ENCODE peak calls at places on chromosomes 1 and 21, in ten cellular contexts. One of them, this sample, is unnamed.
A peak's percentile ranks its signal among the peaks of the same experiment; 100 is the strongest.

GRCh38 chr1:246142320-246142893 is 364.7 kb downstream of the SMYD3 start:
- DNase-seq in tibial artery: no peak
- DNase-seq in foreskin fibroblast: peak; percentile 90
- DNase-seq in glomerular endothelial cell: no peak
- DNase-seq in esophagus squamous epithelium: no peak
- DNase-seq in activated naive CD8-positive, alpha-beta T cell treated with anti-CD3 and anti-CD28 coated beads for 36 hours: no peak
- DNase-seq in GM13976: no peak
- DNase-seq in NCI-H748 treated with DMSO at 0.1 percent for 48 hours: no peak
- DNase-seq in activated T-helper 9 cell treated with anti-CD3 and anti-CD28 coated beads, Interleukin-2, amount 50 U/mL, for 16 hours: no peak
- DNase-seq in ACHN: peak; percentile 97
- DNase-seq in this sample: no peak

GRCh38 chr1:39648496-39648895 is 9.1 kb upstream of the HEYL start:
- DNase-seq in tibial artery: no peak
- DNase-seq in foreskin fibroblast: no peak
- DNase-seq in glomerular endothelial cell: no peak
- DNase-seq in esophagus squamous epithelium: no peak
- DNase-seq in activated naive CD8-positive, alpha-beta T cell treated with anti-CD3 and anti-CD28 coated beads for 36 hours: no peak
- DNase-seq in GM13976: no peak
- DNase-seq in NCI-H748 treated with DMSO at 0.1 percent for 48 hours: no peak
- DNase-seq in activated T-helper 9 cell treated with anti-CD3 and anti-CD28 coated beads, Interleukin-2, amount 50 U/mL, for 16 hours: no peak
- DNase-seq in ACHN: no peak
- DNase-seq in this sample: no peak

GRCh38 chr1:117059334-117059677 is 820 bp upstream of the TTF2 start:
- DNase-seq in tibial artery: peak; percentile 66
- DNase-seq in foreskin fibroblast: no peak
- DNase-seq in glomerular endothelial cell: no peak
- DNase-seq in esophagus squamous epithelium: no peak
- DNase-seq in activated naive CD8-positive, alpha-beta T cell treated with anti-CD3 and anti-CD28 coated beads for 36 hours: peak; percentile 79
- DNase-seq in GM13976: peak; percentile 60
- DNase-seq in NCI-H748 treated with DMSO at 0.1 percent for 48 hours: peak; percentile 73
- DNase-seq in activated T-helper 9 cell treated with anti-CD3 and anti-CD28 coated beads, Interleukin-2, amount 50 U/mL, for 16 hours: peak; percentile 55
- DNase-seq in ACHN: peak; percentile 51
- DNase-seq in this sample: peak; percentile 89

GRCh38 chr1:24149854-24150227 is 6.9 kb upstream of the IL22RA1 start:
- DNase-seq in tibial artery: no peak
- DNase-seq in foreskin fibroblast: no peak
- DNase-seq in glomerular endothelial cell: no peak
- DNase-seq in esophagus squamous epithelium: no peak
- DNase-seq in activated naive CD8-positive, alpha-beta T cell treated with anti-CD3 and anti-CD28 coated beads for 36 hours: peak; percentile 14
- DNase-seq in GM13976: no peak
- DNase-seq in NCI-H748 treated with DMSO at 0.1 percent for 48 hours: no peak
- DNase-seq in activated T-helper 9 cell treated with anti-CD3 and anti-CD28 coated beads, Interleukin-2, amount 50 U/mL, for 16 hours: peak; percentile 17
- DNase-seq in ACHN: peak; percentile 57
- DNase-seq in this sample: peak; percentile 24

GRCh38 chr1:228471762-228472398 is 15.3 kb upstream of the RNF187 start:
- DNase-seq in tibial artery: no peak
- DNase-seq in foreskin fibroblast: no peak
- DNase-seq in glomerular endothelial cell: no peak
- DNase-seq in esophagus squamous epithelium: no peak
- DNase-seq in activated naive CD8-positive, alpha-beta T cell treated with anti-CD3 and anti-CD28 coated beads for 36 hours: no peak
- DNase-seq in GM13976: peak; percentile 70
- DNase-seq in NCI-H748 treated with DMSO at 0.1 percent for 48 hours: peak; percentile 3
- DNase-seq in activated T-helper 9 cell treated with anti-CD3 and anti-CD28 coated beads, Interleukin-2, amount 50 U/mL, for 16 hours: no peak
- DNase-seq in ACHN: peak; percentile 70
- DNase-seq in this sample: peak; percentile 64

GRCh38 chr1:114122891-114123621 is 30.6 kb downstream of the SYT6 start:
- DNase-seq in tibial artery: no peak
- DNase-seq in foreskin fibroblast: peak; percentile 36
- DNase-seq in glomerular endothelial cell: no peak
- DNase-seq in esophagus squamous epithelium: no peak
- DNase-seq in activated naive CD8-positive, alpha-beta T cell treated with anti-CD3 and anti-CD28 coated beads for 36 hours: no peak
- DNase-seq in GM13976: no peak
- DNase-seq in NCI-H748 treated with DMSO at 0.1 percent for 48 hours: no peak
- DNase-seq in activated T-helper 9 cell treated with anti-CD3 and anti-CD28 coated beads, Interleukin-2, amount 50 U/mL, for 16 hours: no peak
- DNase-seq in ACHN: no peak
- DNase-seq in this sample: no peak

GRCh38 chr1:27513958-27514357 is 24.0 kb upstream of the WASF2 start:
- DNase-seq in tibial artery: no peak
- DNase-seq in foreskin fibroblast: no peak
- DNase-seq in glomerular endothelial cell: no peak
- DNase-seq in esophagus squamous epithelium: no peak
- DNase-seq in activated naive CD8-positive, alpha-beta T cell treated with anti-CD3 and anti-CD28 coated beads for 36 hours: no peak
- DNase-seq in GM13976: no peak
- DNase-seq in NCI-H748 treated with DMSO at 0.1 percent for 48 hours: no peak
- DNase-seq in activated T-helper 9 cell treated with anti-CD3 and anti-CD28 coated beads, Interleukin-2, amount 50 U/mL, for 16 hours: no peak
- DNase-seq in ACHN: no peak
- DNase-seq in this sample: no peak

GRCh38 chr21:46562472-46562871 is 42.4 kb downstream of the S100B start:
- DNase-seq in tibial artery: no peak
- DNase-seq in foreskin fibroblast: no peak
- DNase-seq in glomerular endothelial cell: no peak
- DNase-seq in esophagus squamous epithelium: no peak
- DNase-seq in activated naive CD8-positive, alpha-beta T cell treated with anti-CD3 and anti-CD28 coated beads for 36 hours: no peak
- DNase-seq in GM13976: no peak
- DNase-seq in NCI-H748 treated with DMSO at 0.1 percent for 48 hours: no peak
- DNase-seq in activated T-helper 9 cell treated with anti-CD3 and anti-CD28 coated beads, Interleukin-2, amount 50 U/mL, for 16 hours: no peak
- DNase-seq in ACHN: no peak
- DNase-seq in this sample: peak; percentile 19

GRCh38 chr1:71364236-71364635 is 283.4 kb upstream of the ZRANB2 start:
- DNase-seq in tibial artery: no peak
- DNase-seq in foreskin fibroblast: peak; percentile 4
- DNase-seq in glomerular endothelial cell: no peak
- DNase-seq in esophagus squamous epithelium: no peak
- DNase-seq in activated naive CD8-positive, alpha-beta T cell treated with anti-CD3 and anti-CD28 coated beads for 36 hours: no peak
- DNase-seq in GM13976: no peak
- DNase-seq in NCI-H748 treated with DMSO at 0.1 percent for 48 hours: no peak
- DNase-seq in activated T-helper 9 cell treated with anti-CD3 and anti-CD28 coated beads, Interleukin-2, amount 50 U/mL, for 16 hours: no peak
- DNase-seq in ACHN: no peak
- DNase-seq in this sample: no peak

GRCh38 chr1:212587304-212588136 is 21.0 kb upstream of the ATF3 start:
- DNase-seq in tibial artery: no peak
- DNase-seq in foreskin fibroblast: no peak
- DNase-seq in glomerular endothelial cell: no peak
- DNase-seq in esophagus squamous epithelium: no peak
- DNase-seq in activated naive CD8-positive, alpha-beta T cell treated with anti-CD3 and anti-CD28 coated beads for 36 hours: no peak
- DNase-seq in GM13976: no peak
- DNase-seq in NCI-H748 treated with DMSO at 0.1 percent for 48 hours: no peak
- DNase-seq in activated T-helper 9 cell treated with anti-CD3 and anti-CD28 coated beads, Interleukin-2, amount 50 U/mL, for 16 hours: no peak
- DNase-seq in ACHN: no peak
- DNase-seq in this sample: no peak

GRCh38 chr1:161420763-161421455 is 53.2 kb upstream of the CFAP126 start:
- DNase-seq in tibial artery: no peak
- DNase-seq in foreskin fibroblast: no peak
- DNase-seq in glomerular endothelial cell: no peak
- DNase-seq in esophagus squamous epithelium: no peak
- DNase-seq in activated naive CD8-positive, alpha-beta T cell treated with anti-CD3 and anti-CD28 coated beads for 36 hours: no peak
- DNase-seq in GM13976: no peak
- DNase-seq in NCI-H748 treated with DMSO at 0.1 percent for 48 hours: peak; percentile 9
- DNase-seq in activated T-helper 9 cell treated with anti-CD3 and anti-CD28 coated beads, Interleukin-2, amount 50 U/mL, for 16 hours: no peak
- DNase-seq in ACHN: no peak
- DNase-seq in this sample: no peak

GRCh38 chr21:27812279-27812678 is 845.4 kb upstream of the ADAMTS5 start:
- DNase-seq in tibial artery: no peak
- DNase-seq in foreskin fibroblast: peak; percentile 46
- DNase-seq in glomerular endothelial cell: no peak
- DNase-seq in esophagus squamous epithelium: no peak
- DNase-seq in activated naive CD8-positive, alpha-beta T cell treated with anti-CD3 and anti-CD28 coated beads for 36 hours: no peak
- DNase-seq in GM13976: no peak
- DNase-seq in NCI-H748 treated with DMSO at 0.1 percent for 48 hours: no peak
- DNase-seq in activated T-helper 9 cell treated with anti-CD3 and anti-CD28 coated beads, Interleukin-2, amount 50 U/mL, for 16 hours: no peak
- DNase-seq in ACHN: no peak
- DNase-seq in this sample: no peak

GRCh38 chr1:143497374-143497747 is 474.4 kb downstream of the FAM72C start:
- DNase-seq in tibial artery: no peak
- DNase-seq in foreskin fibroblast: no peak
- DNase-seq in glomerular endothelial cell: no peak
- DNase-seq in esophagus squamous epithelium: no peak
- DNase-seq in activated naive CD8-positive, alpha-beta T cell treated with anti-CD3 and anti-CD28 coated beads for 36 hours: no peak
- DNase-seq in GM13976: no peak
- DNase-seq in NCI-H748 treated with DMSO at 0.1 percent for 48 hours: no peak
- DNase-seq in activated T-helper 9 cell treated with anti-CD3 and anti-CD28 coated beads, Interleukin-2, amount 50 U/mL, for 16 hours: no peak
- DNase-seq in ACHN: no peak
- DNase-seq in this sample: no peak

GRCh38 chr1:117433943-117434342 is 66.7 kb downstream of the MAN1A2 start:
- DNase-seq in tibial artery: no peak
- DNase-seq in foreskin fibroblast: no peak
- DNase-seq in glomerular endothelial cell: no peak
- DNase-seq in esophagus squamous epithelium: no peak
- DNase-seq in activated naive CD8-positive, alpha-beta T cell treated with anti-CD3 and anti-CD28 coated beads for 36 hours: no peak
- DNase-seq in GM13976: no peak
- DNase-seq in NCI-H748 treated with DMSO at 0.1 percent for 48 hours: no peak
- DNase-seq in activated T-helper 9 cell treated with anti-CD3 and anti-CD28 coated beads, Interleukin-2, amount 50 U/mL, for 16 hours: no peak
- DNase-seq in ACHN: no peak
- DNase-seq in this sample: no peak

This sample was measured in activated CD8-positive, alpha-beta T cell treated with anti-CD3 and anti-CD28 coated beads, Interleukin-2, amount 10 ng/mL, durations not matched to agents 7 days and 5 days.